ENCODE peak calls at places on chromosomes 12 and 14, in four cellular contexts. H, O, U and Z are unnamed samples.
A peak's percentile ranks its signal among the peaks of the same experiment; 100 is the strongest.

GRCh38 chr12:607541-608001 is 55.7 kb downstream of the NINJ2 start:
- DNase-seq in H (peak; percentile 16), O (no peak), U (peak; percentile 66), Z (no peak)

GRCh38 chr12:83161451-83161850 is 474.7 kb downstream of the TMTC2 start:
- DNase-seq in H (no peak), O (no peak), U (no peak), Z (no peak)

GRCh38 chr12:90111646-90112565 is 403.3 kb upstream of the ATP2B1 start:
- DNase-seq in H (no peak), O (no peak), U (no peak), Z (no peak)

GRCh38 chr12:92398565-92399309 is 253.1 kb upstream of the BTG1 start:
- DNase-seq in H (no peak), O (no peak), U (peak; percentile 41), Z (no peak)

GRCh38 chr12:113196582-113196981 is 11.1 kb downstream of the RITA1 start:
- DNase-seq in H (no peak), O (no peak), U (no peak), Z (no peak)

GRCh38 chr12:67632005-67632404 is 16.5 kb upstream of the DYRK2 start:
- DNase-seq in H (no peak), O (no peak), U (peak; percentile 34), Z (no peak)

GRCh38 chr12:12786716-12787601 is 1.5 kb downstream of the APOLD1 start:
- DNase-seq in H (peak; percentile 59), O (peak; percentile 73), U (peak; percentile 80), Z (peak; percentile 88)

GRCh38 chr12:132357623-132358186 is 28.3 kb upstream of the GALNT9 start:
- DNase-seq in H (no peak), O (no peak), U (no peak), Z (no peak)

GRCh38 chr12:58566599-58566998 is 353.7 kb downstream of the LRIG3 start:
- DNase-seq in H (no peak), O (no peak), U (no peak), Z (no peak)

GRCh38 chr12:47221256-47222023 is 141.7 kb upstream of the AMIGO2 start:
- DNase-seq in H (no peak), O (no peak), U (no peak), Z (no peak)

GRCh38 chr14:28656704-28657255 is 109.8 kb upstream of the FOXG1 start:
- DNase-seq in H (no peak), O (no peak), U (no peak), Z (no peak)

GRCh38 chr12:91178139-91178561 is 4.5 kb downstream of the DCN start:
- DNase-seq in H (no peak), O (no peak), U (peak; percentile 15), Z (peak; percentile 27)

GRCh38 chr14:20614038-20614840 is 23.1 kb upstream of the RNASE12 start:
- DNase-seq in H (peak; percentile 24), O (peak; percentile 69), U (no peak), Z (no peak)

GRCh38 chr12:77062846-77063461 is 2.4 kb downstream of the E2F7 start:
- DNase-seq in H (no peak), O (no peak), U (no peak), Z (no peak)

GRCh38 chr12:93829073-93829472 is 151.9 kb downstream of the CRADD start:
- DNase-seq in H (no peak), O (no peak), U (no peak), Z (no peak)

GRCh38 chr14:60648934-60649814 is at the start of gene SIX1:
- DNase-seq in H (peak; percentile 61), O (peak; percentile 89), U (peak; percentile 95), Z (peak; percentile 94)

GRCh38 chr14:61719344-61720301 is 24.3 kb downstream of the HIF1A start:
- DNase-seq in H (no peak), O (no peak), U (no peak), Z (no peak)

GRCh38 chr14:83462759-83463158 is 1929.1 kb upstream of the SEL1L start:
- DNase-seq in H (no peak), O (no peak), U (no peak), Z (no peak)

GRCh38 chr12:39620664-39621658 is 1.4 kb upstream of the ABCD2 start:
- DNase-seq in H (no peak), O (no peak), U (peak; percentile 13), Z (no peak)

GRCh38 chr12:102172436-102172835 is 25.2 kb downstream of the PMCH start:
- DNase-seq in H (no peak), O (no peak), U (no peak), Z (no peak)

GRCh38 chr14:86915416-86915815 is 1077.6 kb downstream of the GALC start:
- DNase-seq in H (no peak), O (no peak), U (peak; percentile 13), Z (no peak)

GRCh38 chr14:65187421-65188049 is 85.2 kb upstream of the MAX start:
- DNase-seq in H (no peak), O (no peak), U (no peak), Z (no peak)

GRCh38 chr14:69573841-69574265 is 818 bp downstream of the CCDC177 start:
- DNase-seq in H (no peak), O (peak; percentile 60), U (peak; percentile 49), Z (peak; percentile 66)

GRCh38 chr12:120905856-120906384 is 1.8 kb upstream of the SPPL3 start:
- DNase-seq in H (no peak), O (no peak), U (no peak), Z (no peak)

GRCh38 chr12:123840765-123841425 is 78.8 kb downstream of the DNAH10 start:
- DNase-seq in H (no peak), O (no peak), U (peak; percentile 11), Z (no peak)

GRCh38 chr12:74776378-74776777 is 238.7 kb downstream of the ATXN7L3B start:
- DNase-seq in H (no peak), O (no peak), U (no peak), Z (no peak)

GRCh38 chr14:104687601-104688504 is 1.6 kb upstream of the INF2 start:
- DNase-seq in H (no peak), O (no peak), U (peak; percentile 67), Z (no peak)

GRCh38 chr14:23153891-23154796 is 29.3 kb downstream of the SLC7A8 start:
- DNase-seq in H (peak; percentile 93), O (peak; percentile 80), U (peak; percentile 72), Z (peak; percentile 60)

GRCh38 chr12:33650832-33651231 is 211.2 kb upstream of the SYT10 start:
- DNase-seq in H (no peak), O (no peak), U (no peak), Z (no peak)

GRCh38 chr12:123389560-123390351 is 5.8 kb downstream of the KMT5A start:
- DNase-seq in H (no peak), O (peak; percentile 60), U (peak; percentile 46), Z (peak; percentile 22)

GRCh38 chr12:64746663-64747062 is 12.5 kb downstream of the GNS start:
- DNase-seq in H (no peak), O (no peak), U (no peak), Z (no peak)

GRCh38 chr12:20214286-20214685 is 154.1 kb upstream of the PDE3A start:
- DNase-seq in H (no peak), O (no peak), U (no peak), Z (no peak)

GRCh38 chr14:77645520-77646230 is 29.2 kb upstream of the SPTLC2 start:
- DNase-seq in H (no peak), O (no peak), U (no peak), Z (no peak)

GRCh38 chr14:64706552-64707193 is 2.4 kb downstream of the PLEKHG3 start:
- DNase-seq in H (no peak), O (no peak), U (peak; percentile 71), Z (no peak)

DNA sequence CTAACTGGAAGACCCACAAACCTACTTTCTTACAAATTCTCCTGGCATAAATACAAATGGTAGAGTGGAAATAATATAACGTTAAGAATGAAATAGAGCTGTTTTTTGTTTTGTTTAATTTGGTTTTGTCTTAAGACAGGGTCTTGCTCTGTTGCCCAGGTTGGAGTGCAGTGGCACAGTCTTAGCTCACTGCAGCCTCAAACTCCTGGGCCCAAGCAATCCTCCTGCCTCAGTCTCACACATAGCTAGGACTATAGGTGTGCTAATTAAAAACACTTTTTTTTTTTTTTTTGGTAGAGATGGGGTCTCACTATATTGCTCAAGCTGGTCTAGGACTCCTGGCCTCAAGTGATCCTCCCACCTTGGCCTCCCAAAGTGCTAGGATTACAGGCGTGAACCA is 4.1 kb upstream of the DHH start:
- DNase-seq in H (no peak), O (no peak), U (no peak), Z (no peak)
- H3K4me1 ChIP-seq in H (no peaks in the 10 kb centered on the region), O (peaks cover 9% of the 10 kb centered on the region), U (no peaks in the 10 kb centered on the region), Z (no peaks in the 10 kb centered on the region)

GRCh38 chr14:102445066-102445465 is 64.5 kb downstream of the ANKRD9 start:
- DNase-seq in H (no peak), O (no peak), U (no peak), Z (no peak)

GRCh38 chr14:102439556-102439955 is 70.0 kb downstream of the ANKRD9 start:
- DNase-seq in H (no peak), O (no peak), U (no peak), Z (no peak)

GRCh38 chr14:102445641-102446040 is 63.9 kb downstream of the ANKRD9 start:
- DNase-seq in H (no peak), O (no peak), U (no peak), Z (no peak)

GRCh38 chr14:102440392-102440791 is 69.2 kb downstream of the ANKRD9 start:
- DNase-seq in H (no peak), O (no peak), U (no peak), Z (no peak)

GRCh38 chr14:102442241-102443211 is 67.0 kb downstream of the ANKRD9 start:
- DNase-seq in H (no peak), O (no peak), U (no peak), Z (no peak)
- H3K4me1 ChIP-seq in H (no peaks in the 10 kb centered on the region), O (peaks cover 3% of the 10 kb centered on the region), U (no peaks in the 10 kb centered on the region), Z (peaks cover 5% of the 10 kb centered on the region)

GRCh38 chr12:7089196-7089871 is 2.9 kb downstream of the C1R start:
- DNase-seq in H (no peak), O (no peak), U (no peak), Z (no peak)
- H3K4me1 ChIP-seq in H (no peaks in the 10 kb centered on the region), O (peaks cover 19% of the 10 kb centered on the region), U (no peaks in the 10 kb centered on the region), Z (peaks cover 8% of the 10 kb centered on the region)

DNA sequence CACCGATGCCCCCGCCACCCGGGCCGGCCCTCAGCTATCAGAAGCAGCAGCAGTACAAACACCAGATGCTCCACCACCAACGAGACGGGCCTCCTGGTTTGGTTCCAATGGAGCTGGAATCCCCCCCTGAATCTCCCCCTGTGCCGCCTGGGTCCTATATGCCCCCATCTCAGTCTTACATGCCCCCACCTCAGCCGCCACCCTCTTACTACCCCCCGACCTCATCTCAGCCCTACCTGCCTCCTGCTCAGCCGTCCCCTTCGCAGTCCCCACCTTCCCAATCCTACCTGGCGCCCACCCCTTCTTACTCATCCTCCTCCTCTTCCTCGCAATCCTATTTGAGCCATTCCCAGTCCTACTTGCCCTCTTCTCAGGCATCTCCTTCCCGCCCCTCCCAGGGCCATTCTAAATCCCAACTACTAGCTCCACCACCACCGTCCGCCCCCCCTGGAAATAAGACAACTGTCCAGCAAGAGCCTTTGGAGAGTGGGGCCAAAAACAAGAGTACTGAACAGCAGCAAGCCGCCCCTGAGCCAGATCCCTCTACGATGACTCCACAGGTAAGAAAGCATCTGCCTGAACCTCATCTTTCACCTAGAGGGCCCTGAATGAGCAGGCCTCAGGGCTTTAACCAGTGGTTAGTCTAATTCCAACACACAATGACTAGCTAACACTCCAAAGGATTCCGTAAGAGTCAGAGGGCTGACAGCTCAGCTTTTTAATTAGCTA is 851 bp downstream of the YLPM1 start:
- DNase-seq in H (peak; percentile 11), O (peak; percentile 48), U (peak; percentile 53), Z (no peak)
- H3K4me1 ChIP-seq in H (no peaks in the 10 kb centered on the region), O (no peaks in the 10 kb centered on the region), U (peaks cover 10% of the 10 kb centered on the region), Z (no peaks in the 10 kb centered on the region)